ENCODE peak calls at places on chromosomes 2 and 18, in five cellular contexts. G is hepatocyte; S is HL-60; F is CD8-positive, alpha-beta T cell; E is astrocyte. I is an unnamed sample.

GRCh38 chr18:25062720-25063119 is 289.2 kb downstream of the ZNF521 start:
- DNase-seq in G (no peak), S (no peak), F (no peak), E (no peak), I (no peak)

GRCh38 chr2:216572582-216573578 is 60.3 kb upstream of the IGFBP2 start:
- DNase-seq in G (no peak), S (no peak), F (no peak), E (peak), I (no peak)

GRCh38 chr2:120306091-120306490 is 39.8 kb upstream of the INHBB start:
- DNase-seq in G (no peak), S (peak), F (no peak), E (no peak), I (no peak)

GRCh38 chr2:222594679-222595078 is 61.2 kb downstream of the FARSB start:
- DNase-seq in G (peak), S (no peak), F (no peak), E (peak), I (peak)

GRCh38 chr18:48931680-48932461 is 18.9 kb downstream of the SMAD7 start:
- DNase-seq in G (no peak), S (no peak), F (no peak), E (no peak), I (no peak)

GRCh38 chr2:120625865-120626560 is 109.7 kb upstream of the GLI2 start:
- DNase-seq in G (peak), S (no peak), F (no peak), E (no peak), I (no peak)

GRCh38 chr2:26324903-26325302 is 21.0 kb upstream of the SELENOI start:
- DNase-seq in G (no peak), S (peak), F (no peak), E (no peak), I (no peak)

GRCh38 chr18:78661316-78661715 is 318.3 kb upstream of the SALL3 start:
- DNase-seq in G (no peak), S (no peak), F (no peak), E (no peak), I (no peak)

GRCh38 chr2:53356291-53356905 is 411.2 kb upstream of the CHAC2 start:
- DNase-seq in G (no peak), S (no peak), F (no peak), E (no peak), I (no peak)

GRCh38 chr2:171394164-171394725 is 39.5 kb downstream of the METTL8 start:
- DNase-seq in G (no peak), S (peak), F (no peak), E (no peak), I (no peak)

GRCh38 chr2:85792783-85793441 is 39.1 kb downstream of the ATOH8 start:
- DNase-seq in G (no peak), S (no peak), F (no peak), E (peak), I (no peak)

GRCh38 chr2:109143214-109144187 is 14.5 kb downstream of the SH3RF3 start:
- DNase-seq in G (no peak), S (no peak), F (peak), E (no peak), I (no peak)

GRCh38 chr18:1914489-1914888 is 656.8 kb downstream of the METTL4 start:
- DNase-seq in G (no peak), S (peak), F (no peak), E (no peak), I (peak)

GRCh38 chr18:61551586-61551985 is 218.4 kb downstream of the CDH20 start:
- DNase-seq in G (peak), S (peak), F (no peak), E (peak), I (no peak)

GRCh38 chr2:162885281-162886070 is 46.9 kb upstream of the KCNH7 start:
- DNase-seq in G (no peak), S (no peak), F (no peak), E (no peak), I (no peak)

GRCh38 chr18:30352551-30353168 is 689.9 kb downstream of the DSC3 start:
- DNase-seq in G (no peak), S (no peak), F (no peak), E (no peak), I (no peak)

GRCh38 chr2:182521453-182522427 is 94.9 kb upstream of the PDE1A start:
- DNase-seq in G (no peak), S (no peak), F (no peak), E (no peak), I (no peak)

GRCh38 chr2:1968988-1969700 is 224.8 kb upstream of the PXDN start:
- DNase-seq in G (no peak), S (no peak), F (no peak), E (no peak), I (no peak)

GRCh38 chr2:26840937-26841610 is 6.9 kb upstream of the DPYSL5 start:
- DNase-seq in G (no peak), S (peak), F (no peak), E (no peak), I (no peak)

GRCh38 chr2:5696741-5697521 is 4.7 kb downstream of the SOX11 start:
- DNase-seq in G (peak), S (no peak), F (no peak), E (peak), I (no peak)

GRCh38 chr2:24515335-24515734 is 24.3 kb downstream of the NCOA1 start:
- DNase-seq in G (no peak), S (no peak), F (no peak), E (no peak), I (no peak)

GRCh38 chr18:12008842-12009580 is 27.7 kb downstream of the IMPA2 start:
- DNase-seq in G (peak), S (no peak), F (no peak), E (no peak), I (no peak)

GRCh38 chr18:79510731-79511141 is 115.0 kb downstream of the NFATC1 start:
- DNase-seq in G (no peak), S (no peak), F (peak), E (no peak), I (no peak)

GRCh38 chr2:135916232-135916631 is 40.0 kb upstream of the MCM6 start:
- DNase-seq in G (peak), S (no peak), F (peak), E (peak), I (no peak)

GRCh38 chr2:233406865-233407264 is 52.6 kb downstream of the DGKD start:
- DNase-seq in G (no peak), S (no peak), F (no peak), E (no peak), I (no peak)
- H3K27ac ChIP-seq in G (no peak), S (no peak), F (no peak), E (no peak), I (no peak)

GRCh38 chr18:43793910-43794309 is 516.6 kb upstream of the SYT4 start:
- DNase-seq in G (no peak), S (no peak), F (no peak), E (no peak), I (no peak)

GRCh38 chr18:43797347-43797746 is 520.1 kb upstream of the SYT4 start:
- DNase-seq in G (no peak), S (no peak), F (no peak), E (no peak), I (no peak)

GRCh38 chr18:43789234-43790000 is 512.1 kb upstream of the SYT4 start:
- DNase-seq in G (peak), S (no peak), F (no peak), E (peak), I (no peak)

GRCh38 chr18:43794363-43794762 is 517.1 kb upstream of the SYT4 start:
- DNase-seq in G (no peak), S (no peak), F (no peak), E (no peak), I (no peak)
- H3K27ac ChIP-seq in G (no peak), S (no peak), F (no peak), E (no peak), I (no peak)

DNA sequence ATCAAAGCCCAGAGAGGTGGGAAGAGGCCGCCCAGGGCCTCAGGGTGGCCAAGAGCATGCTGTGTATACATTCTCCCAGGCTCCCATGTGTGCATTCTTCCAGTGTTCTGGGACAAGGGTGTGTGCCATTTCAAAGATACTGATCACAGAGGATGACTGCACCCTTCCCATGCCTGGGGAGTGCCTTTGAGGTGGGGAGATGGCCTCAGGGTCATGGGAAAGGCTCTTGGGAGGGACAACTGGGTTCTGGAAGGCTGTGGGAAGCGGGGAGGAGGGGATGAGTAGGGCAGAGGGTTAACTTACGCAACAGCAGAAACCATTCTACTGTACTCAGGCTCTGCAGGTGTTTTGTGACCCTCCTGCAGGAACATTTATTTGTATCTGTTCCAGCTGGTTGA is 40.9 kb downstream of the KLHL29 start:
- DNase-seq in G (no peak), S (no peak), F (no peak), E (peak), I (no peak)
- H3K27ac ChIP-seq in G (no peak), S (no peak), F (no peak), E (no peak), I (peak)

DNA sequence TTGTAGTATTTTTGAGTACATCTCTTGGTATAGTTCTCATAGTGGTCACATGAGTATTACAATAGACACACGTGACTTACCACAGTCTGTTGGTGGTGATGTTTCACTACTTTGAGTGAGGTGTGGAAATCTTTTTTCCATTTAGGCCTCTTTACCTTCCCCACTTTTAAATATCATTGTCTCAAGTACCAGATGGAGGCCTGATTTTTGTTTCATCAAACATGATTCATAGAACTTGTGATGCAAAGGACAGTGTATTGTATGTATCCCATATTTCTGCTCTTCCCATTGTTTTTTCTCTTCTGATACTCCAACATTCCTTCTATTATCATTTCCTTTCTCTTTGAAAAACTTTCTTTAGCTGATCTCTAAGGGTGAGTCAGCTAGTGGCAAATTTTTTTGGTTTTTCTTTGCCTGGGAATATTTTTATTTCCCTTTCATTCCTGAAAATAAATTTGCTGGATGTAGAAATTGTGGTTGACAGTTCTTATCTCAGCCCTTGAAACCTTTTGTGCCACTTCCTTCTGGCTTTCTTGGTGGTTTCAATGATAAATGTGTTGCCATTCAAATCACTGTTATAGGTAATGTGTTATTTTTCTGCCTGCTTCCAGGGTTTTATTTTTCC is 32.8 kb downstream of the RFX8 start:
- DNase-seq in G (no peak), S (peak), F (no peak), E (peak), I (no peak)
- H3K27ac ChIP-seq in G (no peak), S (peak), F (no peak), E (peak), I (no peak)

GRCh38 chr2:66446178-66446860 is 11.4 kb downstream of the MEIS1 start:
- DNase-seq in G (peak), S (no peak), F (no peak), E (peak), I (no peak)
- H3K27ac ChIP-seq in G (peak), S (no peak), F (no peak), E (peak), I (peak)

DNA sequence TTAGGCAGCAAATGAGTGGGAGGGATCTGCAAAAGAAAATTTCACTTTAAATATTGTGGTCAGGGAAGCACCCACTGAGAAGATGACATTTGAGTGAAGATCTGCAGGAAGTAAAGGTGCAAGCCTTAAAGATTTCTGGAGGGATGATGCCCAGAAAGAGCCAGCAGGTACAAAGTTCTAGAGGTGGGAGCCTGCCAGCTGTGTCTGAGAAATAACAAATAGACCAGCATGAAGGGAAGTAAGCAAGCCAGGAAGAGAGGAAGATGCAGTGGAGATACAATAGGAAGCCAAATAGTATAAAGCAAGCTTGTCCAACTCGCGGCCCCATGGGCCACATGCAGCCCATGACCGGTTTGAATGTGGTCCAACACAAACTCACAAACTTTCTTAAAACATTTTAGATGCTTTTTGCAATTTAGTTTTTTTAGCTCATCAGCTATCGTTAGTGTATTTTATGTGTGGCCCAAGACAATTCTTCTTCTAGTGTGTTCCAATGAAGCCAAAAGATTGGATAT is 489.9 kb downstream of the DCC start:
- DNase-seq in G (no peak), S (no peak), F (no peak), E (no peak), I (no peak)
- H3K27ac ChIP-seq in G (no peak), S (no peak), F (no peak), E (no peak), I (no peak)

DNA sequence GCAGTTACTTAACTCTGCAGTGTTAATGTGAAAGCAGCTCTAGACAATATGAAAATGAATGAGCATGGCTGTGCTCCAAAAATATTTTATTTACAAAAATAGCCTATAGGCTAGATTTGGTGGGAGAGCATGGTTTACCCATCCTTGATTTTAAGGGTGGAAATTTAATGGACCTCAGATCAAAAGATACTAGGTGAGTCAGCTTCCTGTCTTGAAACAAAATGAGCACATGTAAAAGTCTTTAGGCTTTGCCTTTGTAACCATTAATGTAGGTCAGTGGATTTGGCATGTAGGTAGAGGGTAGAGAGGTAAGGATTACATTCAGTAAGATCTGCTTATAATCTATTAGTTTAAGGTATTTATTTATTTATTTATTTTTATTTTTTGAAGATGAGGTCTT is 72.7 kb downstream of the GREB1L start:
- DNase-seq in G (no peak), S (no peak), F (no peak), E (peak), I (no peak)
- H3K27ac ChIP-seq in G (no peak), S (no peak), F (no peak), E (no peak), I (no peak)